ENCODE peak calls at places on chromosomes 5 and 9, in nine cellular contexts. P is nucleus accumbens; B is NCI-H774; U is right lobe of liver; Z is hepatic stellate cell; I is NCI-H1105; C is T-helper 1 cell; R is cardiac muscle cell; N is activated CD8-positive, alpha-beta memory T cell treated with anti-CD3 and anti-CD28 coated beads for 1 hour. T is an unnamed sample.

GRCh38 chr9:117073539-117074336 is 341.1 kb downstream of the ASTN2 start:
- DNase-seq in U (no peak), I (no peak), R (peak; percentile 50), N (no peak), B (peak; percentile 27), C (no peak), Z (peak; percentile 36), P (no peak), T (peak; percentile 43)

GRCh38 chr5:77282337-77283027 is 72.0 kb downstream of the PDE8B start:
- DNase-seq in C (no peak), U (peak; percentile 85), I (no peak), N (no peak), B (no peak), Z (peak; percentile 35), R (peak; percentile 49), P (no peak), T (no peak)

GRCh38 chr9:130239741-130240241 is 25.8 kb upstream of the HMCN2 start:
- DNase-seq in R (no peak), N (no peak), I (no peak), C (no peak), Z (no peak), B (no peak), U (peak; percentile 55), P (no peak), T (no peak)

GRCh38 chr9:31588756-31589155 is 795.7 kb upstream of the ACO1 start:
- DNase-seq in Z (no peak), U (no peak), R (no peak), N (no peak), B (no peak), I (no peak), P (no peak), C (no peak), T (no peak)

GRCh38 chr5:169914766-169915165 is 65.5 kb downstream of the INSYN2B start:
- DNase-seq in B (no peak), N (no peak), I (no peak), C (no peak), Z (peak; percentile 28), U (no peak), R (peak; percentile 84), P (peak; percentile 40), T (peak; percentile 67)

GRCh38 chr5:79720096-79720495 is 30.5 kb downstream of the CMYA5 start:
- DNase-seq in U (no peak), I (no peak), B (no peak), P (no peak), C (no peak), R (no peak), N (no peak), Z (no peak), T (no peak)

GRCh38 chr9:16867571-16868311 is 2.7 kb downstream of the BNC2 start:
- DNase-seq in P (no peak), B (no peak), R (peak; percentile 85), Z (peak; percentile 46), N (no peak), I (no peak), U (no peak), C (no peak), T (no peak)

GRCh38 chr9:110156902-110157301 is 51.1 kb downstream of the C9orf152 start:
- DNase-seq in B (no peak), N (no peak), C (peak; percentile 10), Z (no peak), R (peak; percentile 79), I (no peak), U (no peak), P (no peak), T (no peak)

GRCh38 chr9:83154087-83154736 is 91.3 kb upstream of the RASEF start:
- DNase-seq in U (no peak), P (no peak), I (no peak), Z (no peak), R (peak; percentile 3), B (no peak), N (no peak), C (no peak), T (no peak)

GRCh38 chr5:150946351-150946905 is 41.6 kb upstream of the ZNF300 start:
- DNase-seq in Z (peak; percentile 22), I (no peak), C (no peak), P (peak; percentile 77), B (no peak), N (no peak), U (peak; percentile 66), R (peak; percentile 97), T (peak; percentile 71)

GRCh38 chr5:344668-345067 is 23.2 kb downstream of the AHRR start:
- DNase-seq in R (no peak), N (no peak), Z (no peak), I (no peak), U (no peak), B (no peak), C (no peak), P (no peak), T (no peak)

GRCh38 chr9:120713257-120714087 is 798 bp downstream of the MEGF9 start:
- DNase-seq in I (no peak), R (no peak), Z (no peak), B (no peak), C (no peak), P (no peak), U (peak; percentile 69), N (no peak), T (peak; percentile 52)

GRCh38 chr5:154937186-154937717 is 759 bp downstream of the GEMIN5 start:
- DNase-seq in Z (peak; percentile 10), P (no peak), R (peak; percentile 13), N (no peak), U (no peak), I (no peak), B (no peak), C (no peak), T (no peak)

GRCh38 chr9:130447193-130447816 is 2.5 kb downstream of the ASS1 start:
- DNase-seq in R (no peak), Z (no peak), P (no peak), N (no peak), B (peak; percentile 17), I (no peak), C (no peak), U (peak; percentile 54), T (no peak)

GRCh38 chr9:135617538-135617900 is 21.8 kb downstream of the GLT6D1 start:
- DNase-seq in N (no peak), I (no peak), R (no peak), Z (no peak), C (no peak), B (no peak), P (no peak), U (no peak), T (no peak)

GRCh38 chr5:129096382-129096991 is 1.9 kb downstream of the ISOC1 start:
- DNase-seq in I (no peak), P (no peak), R (peak; percentile 40), Z (no peak), U (no peak), C (no peak), B (no peak), N (no peak), T (no peak)

GRCh38 chr5:52491829-52492217 is 295.9 kb upstream of the ITGA1 start:
- DNase-seq in B (peak; percentile 79), P (no peak), Z (no peak), C (no peak), R (no peak), N (no peak), I (no peak), U (no peak), T (no peak)

GRCh38 chr5:54761213-54761701 is 224.1 kb downstream of the ESM1 start:
- DNase-seq in P (no peak), I (no peak), N (no peak), B (no peak), C (no peak), Z (peak; percentile 47), U (no peak), R (peak; percentile 97), T (no peak)

GRCh38 chr9:116987902-116988301 is 300.8 kb downstream of the TRIM32 start:
- DNase-seq in B (no peak), P (no peak), N (no peak), I (no peak), U (no peak), R (no peak), Z (no peak), C (no peak), T (no peak)

GRCh38 chr5:14190194-14191164 is 47.3 kb downstream of the TRIO start:
- DNase-seq in Z (peak; percentile 77), P (no peak), B (no peak), R (peak; percentile 97), U (no peak), N (no peak), I (no peak), C (no peak), T (no peak)

GRCh38 chr5:55597014-55597981 is 62.5 kb upstream of the PLPP1 start:
- DNase-seq in Z (peak; percentile 25), R (peak; percentile 71), C (no peak), B (no peak), I (no peak), N (no peak), P (no peak), U (no peak), T (no peak)

GRCh38 chr5:37807902-37808301 is 31.9 kb downstream of the GDNF start:
- DNase-seq in N (no peak), Z (no peak), R (no peak), C (no peak), U (no peak), P (no peak), B (no peak), I (no peak), T (no peak)

GRCh38 chr9:35870351-35870923 is at the start of gene OR13J1:
- DNase-seq in B (no peak), C (no peak), I (no peak), P (no peak), Z (no peak), N (no peak), U (no peak), R (no peak), T (no peak)

GRCh38 chr9:115997923-115998322 is 155.7 kb upstream of the PAPPA start:
- DNase-seq in Z (no peak), U (no peak), B (no peak), N (no peak), C (no peak), I (no peak), R (peak; percentile 87), P (no peak), T (no peak)

GRCh38 chr9:88372103-88372694 is 16.0 kb upstream of the SPIN1 start:
- DNase-seq in I (no peak), C (no peak), P (no peak), N (no peak), B (no peak), Z (no peak), R (no peak), U (no peak), T (no peak)

GRCh38 chr5:5531371-5531770 is 108.9 kb downstream of the ICE1 start:
- DNase-seq in N (no peak), I (no peak), U (no peak), B (no peak), Z (no peak), C (no peak), P (no peak), R (no peak), T (no peak)

GRCh38 chr5:93831449-93831848 is 90.0 kb upstream of the POU5F2 start:
- DNase-seq in P (no peak), C (no peak), B (no peak), Z (peak; percentile 55), I (no peak), R (peak; percentile 69), N (no peak), U (no peak), T (no peak)

GRCh38 chr5:36108758-36109245 is 42.1 kb upstream of the UGT3A2 start:
- DNase-seq in C (no peak), U (no peak), I (no peak), R (peak; percentile 3), Z (no peak), N (no peak), P (no peak), B (peak; percentile 37), T (no peak)

GRCh38 chr5:154368041-154368800 is 77.6 kb upstream of the SAP30L start:
- DNase-seq in N (no peak), U (no peak), B (no peak), C (no peak), P (no peak), I (no peak), R (peak; percentile 97), Z (peak; percentile 89), T (no peak)

GRCh38 chr5:132828846-132829494 is 1.5 kb downstream of the SHROOM1 start:
- DNase-seq in B (no peak), N (no peak), C (no peak), P (no peak), I (no peak), U (no peak), Z (no peak), R (no peak), T (no peak)

GRCh38 chr5:52702877-52703276 is 84.8 kb upstream of the ITGA1 start:
- DNase-seq in C (no peak), P (no peak), N (no peak), I (no peak), R (peak; percentile 47), U (no peak), Z (no peak), B (no peak), T (no peak)